ENCODE peak calls at places on chromosome 1, in nine cellular contexts. K is M059J, V is BJ, Q is WTC11, O is EL, U is AG09309, I is T-helper 17 cell, T is left colon, Z is right atrium auricular region. H is an unnamed sample.

GRCh38 chr1:154497026-154497806 is 4.8 kb upstream of the TDRD10 start:
- DNase-seq in K (no peak), V (no peak), Q (no peak), O (no peak), U (no peak), I (no peak), T (no peak), Z (peak; percentile 66), H (peak; percentile 43)

GRCh38 chr1:244144053-244144452 is 93.0 kb downstream of the ZBTB18 start:
- DNase-seq in K (no peak), V (no peak), Q (no peak), O (no peak), U (no peak), I (no peak), T (no peak), Z (no peak), H (no peak)

GRCh38 chr1:205709059-205709398 is 28.7 kb upstream of the SLC45A3 start:
- DNase-seq in K (peak; percentile 31), V (peak; percentile 19), Q (no peak), O (peak; percentile 59), U (no peak), I (no peak), T (no peak), Z (no peak), H (no peak)

GRCh38 chr1:2358651-2359640 is 32.4 kb downstream of the MORN1 start:
- DNase-seq in K (no peak), V (no peak), Q (no peak), O (no peak), U (no peak), I (no peak), T (no peak), Z (no peak), H (no peak)

GRCh38 chr1:65820983-65821382 is 28.3 kb downstream of the PDE4B start:
- DNase-seq in K (peak; percentile 98), V (peak; percentile 93), Q (no peak), O (peak; percentile 98), U (peak; percentile 98), I (no peak), T (no peak), Z (no peak), H (no peak)

GRCh38 chr1:200172311-200172710 is 144.8 kb downstream of the NR5A2 start:
- DNase-seq in K (peak; percentile 72), V (no peak), Q (no peak), O (peak; percentile 74), U (peak; percentile 3), I (no peak), T (no peak), Z (no peak), H (no peak)

GRCh38 chr1:245735831-245736530 is 581.2 kb downstream of the KIF26B start:
- DNase-seq in K (peak; percentile 12), V (no peak), Q (no peak), O (no peak), U (no peak), I (no peak), T (no peak), Z (no peak), H (no peak)

GRCh38 chr1:197453376-197454058 is 185.5 kb downstream of the CRB1 start:
- DNase-seq in K (no peak), V (no peak), Q (no peak), O (no peak), U (no peak), I (no peak), T (no peak), Z (no peak), H (no peak)

GRCh38 chr1:205775717-205776056 is 405 bp upstream of the RAB29 start:
- DNase-seq in K (peak; percentile 73), V (no peak), Q (no peak), O (peak; percentile 59), U (peak; percentile 40), I (no peak), T (no peak), Z (no peak), H (no peak)

GRCh38 chr1:197787056-197787455 is 11.8 kb upstream of the DENND1B start:
- DNase-seq in K (peak; percentile 91), V (no peak), Q (no peak), O (peak; percentile 86), U (peak; percentile 34), I (no peak), T (no peak), Z (no peak), H (no peak)

GRCh38 chr1:33762962-33763361 is 100.9 kb upstream of the HMGB4 start:
- DNase-seq in K (no peak), V (no peak), Q (no peak), O (no peak), U (no peak), I (no peak), T (no peak), Z (no peak), H (no peak)

GRCh38 chr1:205530116-205530515 is 25.6 kb downstream of the CDK18 start:
- DNase-seq in K (no peak), V (no peak), Q (no peak), O (peak; percentile 43), U (no peak), I (no peak), T (no peak), Z (no peak), H (no peak)

GRCh38 chr1:6188466-6188865 is 8.3 kb upstream of the CHD5 start:
- DNase-seq in K (peak; percentile 47), V (no peak), Q (no peak), O (peak; percentile 59), U (peak; percentile 71), I (no peak), T (no peak), Z (no peak), H (no peak)

GRCh38 chr1:35143737-35144508 is 49.0 kb downstream of the SFPQ start:
- DNase-seq in K (no peak), V (no peak), Q (no peak), O (no peak), U (no peak), I (no peak), T (no peak), Z (no peak), H (no peak)

H was measured in stomach.